ENCODE peak calls at places on chromosomes 12 and 14, in six cellular contexts. I, W, U, O, H and R are unnamed samples.

GRCh38 chr14:75757644-75758402 is 96.8 kb downstream of the TTLL5 start:
- DNase-seq in I (no peak), U (no peak), O (no peak), H (no peak), W (no peak), R (no peak)

GRCh38 chr14:100018054-100018453 is 47.2 kb upstream of the EVL start:
- DNase-seq in W (no peak), H (no peak), I (no peak), U (no peak), O (no peak), R (no peak)

GRCh38 chr14:40271480-40271879 is 839.2 kb upstream of the FBXO33 start:
- DNase-seq in W (no peak), H (no peak), U (no peak), I (no peak), O (no peak), R (no peak)

GRCh38 chr14:102330806-102331205 is 11.3 kb downstream of the ZNF839 start:
- DNase-seq in O (no peak), U (no peak), I (no peak), W (no peak), H (no peak), R (no peak)

GRCh38 chr12:57037264-57037663 is 12.7 kb downstream of the MYO1A start:
- DNase-seq in I (no peak), H (no peak), W (no peak), U (no peak), O (no peak), R (no peak)

GRCh38 chr12:78864483-78865296 is at the start of gene SYT1:
- DNase-seq in I (no peak), W (peak; percentile 91), O (no peak), H (no peak), U (peak; percentile 87), R (peak; percentile 25)

GRCh38 chr12:25051583-25052190 is 102.8 kb upstream of the BCAT1 start:
- DNase-seq in U (no peak), H (no peak), I (no peak), W (no peak), O (no peak), R (peak; percentile 23)

GRCh38 chr14:99234982-99235491 is 37.0 kb downstream of the BCL11B start:
- DNase-seq in O (no peak), W (no peak), U (no peak), H (no peak), I (no peak), R (no peak)

GRCh38 chr14:79663453-79663852 is 547.9 kb downstream of the DIO2 start:
- DNase-seq in I (no peak), U (no peak), W (no peak), H (no peak), O (no peak), R (no peak)

GRCh38 chr14:30330452-30330851 is 228.5 kb upstream of the G2E3 start:
- DNase-seq in U (no peak), I (no peak), O (no peak), W (peak; percentile 23), H (no peak), R (no peak)

GRCh38 chr14:55954108-55954507 is 164.1 kb upstream of the PELI2 start:
- DNase-seq in H (no peak), U (no peak), O (no peak), I (no peak), W (no peak), R (no peak)

GRCh38 chr12:74449872-74450271 is 87.8 kb upstream of the ATXN7L3B start:
- DNase-seq in O (no peak), H (no peak), U (no peak), W (peak; percentile 66), I (no peak), R (no peak)

GRCh38 chr12:127145929-127146789 is 1120.8 kb upstream of the TMEM132C start:
- DNase-seq in U (peak; percentile 67), O (peak; percentile 53), I (peak; percentile 39), W (peak; percentile 64), H (peak; percentile 79), R (peak; percentile 67)

GRCh38 chr12:119082496-119082895 is 96.2 kb upstream of the HSPB8 start:
- DNase-seq in U (no peak), I (no peak), H (no peak), W (no peak), O (no peak), R (no peak)

GRCh38 chr14:105888784-105889665 is 362.6 kb downstream of the TMEM121 start:
- DNase-seq in O (no peak), W (no peak), I (no peak), U (no peak), H (peak; percentile 49), R (peak; percentile 3)

GRCh38 chr12:97181571-97182265 is 274.7 kb downstream of the NEDD1 start:
- DNase-seq in W (no peak), U (no peak), O (no peak), I (no peak), H (no peak), R (no peak)

GRCh38 chr14:76976623-76977005 is 51.9 kb downstream of the IRF2BPL start:
- DNase-seq in U (no peak), O (no peak), W (no peak), H (no peak), I (no peak), R (no peak)

GRCh38 chr12:68158427-68158826 is 1.1 kb downstream of the IFNG start:
- DNase-seq in O (no peak), I (no peak), H (no peak), U (peak; percentile 2), W (peak; percentile 56), R (no peak)
- TF ChIP-seq CTCF in O (peak; percentile 28), I (peak; percentile 30), H (no peak), U (peak; percentile 30), W (peak; percentile 63), R (no peak)

GRCh38 chr12:67592228-67593011 is 56.1 kb upstream of the DYRK2 start:
- DNase-seq in O (peak; percentile 25), W (peak; percentile 55), H (no peak), I (no peak), U (peak; percentile 58), R (no peak)
- TF ChIP-seq CTCF in O (no peak), W (no peak), H (no peak), I (no peak), U (no peak), R (no peak)

GRCh38 chr12:123063535-123063934 is 83.1 kb downstream of the ARL6IP4 start:
- DNase-seq in O (no peak), U (no peak), H (no peak), I (no peak), W (no peak), R (no peak)
- TF ChIP-seq CTCF in O (peak; percentile 33), U (peak; percentile 42), H (no peak), I (no peak), W (no peak), R (no peak)

DNA sequence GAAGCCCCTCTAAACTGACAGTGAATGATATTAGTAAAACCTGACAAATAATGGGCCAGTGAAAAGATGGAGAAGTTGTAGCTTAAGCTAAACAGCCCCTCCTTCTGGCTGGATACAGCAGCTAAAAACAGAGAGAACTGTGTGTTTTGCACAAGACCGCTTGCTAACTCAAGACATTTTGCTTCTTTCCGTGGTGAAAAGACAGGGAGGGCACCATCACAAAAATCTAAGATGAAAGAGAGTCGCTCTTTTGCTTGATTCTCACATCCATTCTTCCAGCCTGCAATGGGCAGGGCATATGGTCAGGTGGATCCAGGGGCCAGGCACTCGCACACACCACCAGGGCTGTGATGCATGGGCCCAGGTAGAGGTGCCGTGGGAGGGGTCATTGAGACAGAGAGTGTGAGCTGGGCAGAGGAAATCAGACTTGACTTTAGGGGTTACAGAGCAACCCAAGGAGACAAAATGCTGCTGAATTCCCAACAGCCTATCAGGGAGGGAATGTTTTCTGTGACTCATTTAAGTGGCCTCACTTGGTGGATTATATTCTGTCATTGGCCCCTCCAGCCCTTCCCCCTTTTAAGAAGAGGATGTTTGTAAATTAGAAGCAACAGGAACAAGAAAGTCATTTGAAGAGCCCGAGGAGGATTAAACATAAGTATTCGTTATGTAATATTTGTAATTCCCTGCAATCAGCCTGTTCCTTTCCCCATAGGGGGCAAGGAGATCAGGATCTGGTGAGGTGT is 12.2 kb downstream of the EMP1 start:
- DNase-seq in O (no peak), U (peak; percentile 53), W (peak; percentile 61), H (no peak), I (no peak), R (no peak)
- TF ChIP-seq CTCF in O (peak; percentile 49), U (peak; percentile 54), W (peak; percentile 63), H (no peak), I (peak; percentile 40), R (peak; percentile 34)

DNA sequence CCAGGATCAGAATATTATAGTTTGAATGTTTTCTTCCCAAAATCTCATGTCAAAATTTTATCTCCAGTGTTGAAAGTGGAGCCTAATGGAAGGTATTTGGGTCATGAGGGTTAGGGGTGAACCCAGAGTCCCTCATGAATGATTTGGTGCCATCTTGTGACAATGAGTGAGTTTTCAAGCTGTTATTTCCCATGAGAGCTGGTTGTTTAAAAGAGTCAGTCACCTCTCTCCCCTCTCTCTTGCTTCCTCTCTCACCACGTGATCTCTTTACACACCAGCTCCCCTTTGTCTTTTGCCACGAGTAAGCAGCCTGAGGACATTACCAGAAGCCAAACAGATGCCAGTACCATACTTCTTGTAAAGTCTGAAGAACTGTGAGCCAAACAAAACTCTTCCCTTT is 561.6 kb downstream of the RERGL start:
- DNase-seq in H (no peak), U (no peak), O (no peak), W (no peak), I (no peak), R (no peak)
- TF ChIP-seq CTCF in H (no peak), U (no peak), O (no peak), W (no peak), I (no peak), R (no peak)

DNA sequence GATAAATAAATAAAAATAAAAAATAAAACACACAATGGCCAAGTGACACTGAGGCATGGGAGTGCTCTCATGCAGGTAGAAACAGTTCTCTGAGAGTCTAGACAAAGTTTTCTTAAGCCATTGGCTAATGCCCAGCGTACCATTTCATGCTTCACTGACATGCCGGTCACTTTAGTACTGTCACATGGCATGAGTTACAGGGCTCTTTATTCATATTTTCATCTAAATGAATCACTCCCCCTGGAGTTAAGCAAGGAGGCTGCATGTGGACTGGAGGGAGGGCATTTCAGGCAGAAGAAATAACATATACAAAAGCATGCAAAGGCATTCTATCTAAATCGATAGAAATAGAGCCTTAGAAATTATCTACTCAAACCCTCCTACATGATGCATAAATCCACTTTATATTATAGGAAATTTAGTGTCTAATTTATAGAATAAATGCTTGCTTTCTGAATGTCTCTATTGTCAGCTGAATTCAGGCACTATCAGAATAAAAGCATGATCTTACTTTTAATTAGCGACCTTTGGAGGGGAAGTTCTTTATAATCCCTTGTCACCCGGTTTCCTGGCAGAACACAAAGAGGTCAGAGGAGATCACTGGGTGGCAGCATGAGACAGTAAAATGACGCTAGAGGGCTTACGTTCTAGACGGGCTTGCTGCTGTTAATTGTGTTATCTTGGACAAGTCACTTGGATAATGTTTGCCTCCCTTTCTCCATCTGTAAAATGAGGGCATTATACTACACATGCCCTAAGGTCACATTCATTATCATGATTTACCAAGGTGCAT is 17.5 kb downstream of the DYRK4 start:
- DNase-seq in O (no peak), I (peak; percentile 25), H (no peak), U (peak; percentile 23), W (peak; percentile 29), R (peak; percentile 25)
- TF ChIP-seq CTCF in O (no peak), I (no peak), H (no peak), U (peak; percentile 13), W (no peak), R (peak; percentile 40)

DNA sequence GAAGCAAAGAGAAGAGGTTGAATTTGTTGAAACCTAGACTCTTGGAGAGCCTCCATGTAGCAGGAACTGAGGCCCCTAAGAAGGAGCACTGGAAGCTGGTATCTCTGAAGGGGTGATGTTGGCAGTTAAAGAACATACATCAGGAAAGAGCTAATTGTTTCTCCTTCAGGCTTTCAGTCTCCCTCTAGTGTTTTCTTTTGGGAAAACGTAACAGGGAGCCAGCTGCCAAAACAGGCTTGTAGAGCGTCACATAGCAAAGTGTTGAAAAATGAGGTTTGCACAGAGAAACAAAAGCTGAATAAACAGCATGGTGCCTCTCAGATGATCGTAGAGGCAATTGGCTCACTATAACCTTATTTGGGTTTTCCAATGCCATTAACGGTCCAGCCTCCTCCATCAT is 46.9 kb upstream of the CAND1 start:
- DNase-seq in U (peak; percentile 7), O (no peak), I (no peak), W (peak; percentile 55), H (no peak), R (no peak)
- TF ChIP-seq CTCF in U (peak; percentile 29), O (peak; percentile 19), I (peak; percentile 33), W (peak; percentile 73), H (no peak), R (no peak)